ENCODE peak calls at places on chromosomes 16 and 17, in five cellular contexts. Z, E, K, O and J are unnamed samples.

GRCh38 chr16:51374346-51374745 is 223.3 kb upstream of the SALL1 start:
- DNase-seq in Z (peak; percentile 68), E (peak; percentile 75), O (no peak), K (no peak), J (peak; percentile 86)

GRCh38 chr17:62033317-62033716 is 31.8 kb downstream of the MED13 start:
- DNase-seq in K (no peak), E (no peak), O (no peak), Z (no peak), J (no peak)

GRCh38 chr17:42843358-42843934 is 934 bp upstream of the AOC2 start:
- DNase-seq in K (no peak), Z (peak; percentile 81), O (peak; percentile 77), E (peak; percentile 39), J (peak; percentile 62)

GRCh38 chr17:45222273-45222993 is 748 bp downstream of the FMNL1 start:
- DNase-seq in E (no peak), K (no peak), Z (no peak), O (no peak), J (no peak)

GRCh38 chr16:88533381-88533831 is 36.8 kb upstream of the ZC3H18 start:
- DNase-seq in Z (peak; percentile 50), O (no peak), K (no peak), E (peak; percentile 7), J (no peak)

GRCh38 chr17:30244853-30245385 is 9.4 kb upstream of the SLC6A4 start:
- DNase-seq in O (no peak), K (no peak), Z (no peak), E (peak; percentile 79), J (no peak)

GRCh38 chr16:21104124-21104860 is 46.4 kb downstream of the DNAH3 start:
- DNase-seq in K (no peak), O (no peak), Z (no peak), E (peak; percentile 76), J (peak; percentile 66)

GRCh38 chr17:57475786-57476185 is 219.5 kb downstream of the MSI2 start:
- DNase-seq in Z (no peak), O (no peak), E (no peak), K (no peak), J (no peak)

GRCh38 chr17:50445730-50446305 is 19.8 kb downstream of the ACSF2 start:
- DNase-seq in Z (peak; percentile 49), K (no peak), E (no peak), O (no peak), J (no peak)

GRCh38 chr17:80891096-80892018 is 100.3 kb upstream of the CHMP6 start:
- DNase-seq in K (peak; percentile 81), Z (peak; percentile 68), E (peak; percentile 94), O (peak; percentile 18), J (peak; percentile 90)

GRCh38 chr16:10121496-10121895 is 60.7 kb downstream of the GRIN2A start:
- DNase-seq in Z (no peak), E (peak; percentile 81), K (no peak), O (no peak), J (peak; percentile 67)

GRCh38 chr17:76772842-76773521 is 35.1 kb downstream of the MFSD11 start:
- DNase-seq in K (peak; percentile 61), O (no peak), E (peak; percentile 55), Z (peak; percentile 62), J (no peak)

GRCh38 chr16:56950051-56950450 is 11.7 kb upstream of the CETP start:
- DNase-seq in Z (no peak), K (no peak), O (no peak), E (no peak), J (no peak)

GRCh38 chr16:25996052-25996451 is 304.3 kb downstream of the HS3ST4 start:
- DNase-seq in K (no peak), O (no peak), E (no peak), Z (no peak), J (no peak)

GRCh38 chr17:27807567-27808470 is 7.5 kb upstream of the NOS2 start:
- DNase-seq in K (peak; percentile 55), Z (no peak), E (no peak), O (no peak), J (no peak)

GRCh38 chr17:79838541-79839274 is 532 bp downstream of the CBX4 start:
- DNase-seq in O (no peak), E (peak; percentile 50), Z (peak; percentile 66), K (peak; percentile 62), J (no peak)

GRCh38 chr16:3889059-3889458 is 8.5 kb upstream of the CREBBP start:
- DNase-seq in K (no peak), E (no peak), Z (no peak), O (no peak), J (no peak)

GRCh38 chr17:72125742-72126141 is 4.9 kb downstream of the SOX9 start:
- DNase-seq in O (no peak), Z (no peak), K (no peak), E (no peak), J (no peak)

GRCh38 chr16:67150833-67151396 is at the start of gene B3GNT9:
- DNase-seq in O (no peak), Z (peak; percentile 81), K (no peak), E (peak; percentile 43), J (no peak)

GRCh38 chr16:61862756-61863155 is 173.5 kb downstream of the CDH8 start:
- DNase-seq in E (no peak), O (no peak), Z (no peak), K (no peak), J (no peak)

GRCh38 chr17:75540923-75541503 is 15.5 kb downstream of the LLGL2 start:
- DNase-seq in Z (no peak), E (no peak), O (no peak), K (no peak), J (no peak)

GRCh38 chr17:79851461-79851817 is 12.2 kb upstream of the CBX4 start:
- DNase-seq in Z (no peak), O (no peak), E (no peak), K (no peak), J (no peak)

GRCh38 chr16:24045641-24046040 is 209.9 kb downstream of the PRKCB start:
- DNase-seq in Z (no peak), K (no peak), E (no peak), O (no peak), J (no peak)

GRCh38 chr16:90032664-90033346 is 13.5 kb upstream of the DBNDD1 start:
- DNase-seq in E (no peak), O (no peak), Z (peak; percentile 63), K (no peak), J (no peak)

GRCh38 chr17:44345497-44346026 is 460 bp downstream of the GRN start:
- DNase-seq in O (peak; percentile 60), K (peak; percentile 58), Z (peak; percentile 58), E (peak; percentile 32), J (peak; percentile 38)

GRCh38 chr16:8936421-8936820 is 27.3 kb downstream of the USP7 start:
- DNase-seq in K (peak; percentile 83), O (peak; percentile 33), Z (peak; percentile 30), E (peak; percentile 65), J (peak; percentile 37)

GRCh38 chr17:28276011-28276410 is 43.0 kb upstream of the TMEM97 start:
- DNase-seq in K (no peak), Z (no peak), O (no peak), E (no peak), J (no peak)